ENCODE peak calls at places on chromosomes 2 and 18, in ten cellular contexts. One of them, this sample, is unnamed.

GRCh38 chr2:240514631-240515030 is 43.2 kb downstream of the ANKMY1 start:
- DNase-seq in fibroblast of pulmonary artery: no peak
- DNase-seq in AG04450: no peak
- DNase-seq in epithelial cell of esophagus: peak
- DNase-seq in neural progenitor cell: no peak
- DNase-seq in astrocyte of the spinal cord: no peak
- DNase-seq in fibroblast of lung: no peak
- DNase-seq in AG10803: no peak
- DNase-seq in B cell: no peak
- DNase-seq in GM10248: no peak
- DNase-seq in this sample: peak

GRCh38 chr2:73156539-73157124 is 43.9 kb upstream of the RAB11FIP5 start:
- DNase-seq in fibroblast of lung: peak
- DNase-seq in GM10248: peak
- DNase-seq in AG04450: no peak
- DNase-seq in B cell: no peak
- DNase-seq in fibroblast of pulmonary artery: peak
- DNase-seq in astrocyte of the spinal cord: peak
- DNase-seq in neural progenitor cell: peak
- DNase-seq in AG10803: peak
- DNase-seq in epithelial cell of esophagus: peak
- DNase-seq in this sample: peak

GRCh38 chr2:102735431-102736130 is 26.2 kb upstream of the TMEM182 start:
- DNase-seq in epithelial cell of esophagus: peak
- DNase-seq in B cell: no peak
- DNase-seq in GM10248: no peak
- DNase-seq in neural progenitor cell: peak
- DNase-seq in astrocyte of the spinal cord: peak
- DNase-seq in fibroblast of pulmonary artery: peak
- DNase-seq in fibroblast of lung: peak
- DNase-seq in AG10803: no peak
- DNase-seq in AG04450: no peak
- DNase-seq in this sample: peak

GRCh38 chr2:217258170-217258569 is 398.3 kb upstream of the TNP1 start:
- DNase-seq in B cell: no peak
- DNase-seq in epithelial cell of esophagus: peak
- DNase-seq in fibroblast of lung: no peak
- DNase-seq in astrocyte of the spinal cord: no peak
- DNase-seq in neural progenitor cell: no peak
- DNase-seq in fibroblast of pulmonary artery: no peak
- DNase-seq in GM10248: no peak
- DNase-seq in AG04450: no peak
- DNase-seq in AG10803: no peak
- DNase-seq in this sample: no peak

GRCh38 chr2:10300997-10301945 is 1.4 kb upstream of the HPCAL1 start:
- DNase-seq in neural progenitor cell: no peak
- DNase-seq in astrocyte of the spinal cord: no peak
- DNase-seq in AG04450: no peak
- DNase-seq in GM10248: no peak
- DNase-seq in epithelial cell of esophagus: no peak
- DNase-seq in B cell: no peak
- DNase-seq in fibroblast of lung: no peak
- DNase-seq in AG10803: no peak
- DNase-seq in fibroblast of pulmonary artery: no peak
- DNase-seq in this sample: no peak

GRCh38 chr18:48805826-48806535 is 144.8 kb downstream of the SMAD7 start:
- DNase-seq in B cell: no peak
- DNase-seq in epithelial cell of esophagus: no peak
- DNase-seq in fibroblast of lung: no peak
- DNase-seq in fibroblast of pulmonary artery: no peak
- DNase-seq in GM10248: no peak
- DNase-seq in astrocyte of the spinal cord: no peak
- DNase-seq in AG04450: no peak
- DNase-seq in AG10803: no peak
- DNase-seq in neural progenitor cell: no peak
- DNase-seq in this sample: no peak

GRCh38 chr2:238963164-238963969 is 115.5 kb downstream of the TWIST2 start:
- DNase-seq in fibroblast of lung: peak
- DNase-seq in GM10248: no peak
- DNase-seq in neural progenitor cell: peak
- DNase-seq in AG04450: no peak
- DNase-seq in epithelial cell of esophagus: no peak
- DNase-seq in fibroblast of pulmonary artery: peak
- DNase-seq in B cell: no peak
- DNase-seq in astrocyte of the spinal cord: peak
- DNase-seq in AG10803: peak
- DNase-seq in this sample: no peak

GRCh38 chr2:181178823-181179412 is 198.5 kb downstream of the UBE2E3 start:
- DNase-seq in GM10248: no peak
- DNase-seq in astrocyte of the spinal cord: no peak
- DNase-seq in B cell: peak
- DNase-seq in epithelial cell of esophagus: no peak
- DNase-seq in fibroblast of lung: no peak
- DNase-seq in AG04450: no peak
- DNase-seq in fibroblast of pulmonary artery: no peak
- DNase-seq in AG10803: no peak
- DNase-seq in neural progenitor cell: peak
- DNase-seq in this sample: peak

GRCh38 chr2:215434447-215435260 is 1.2 kb downstream of the FN1 start:
- DNase-seq in astrocyte of the spinal cord: peak
- DNase-seq in fibroblast of lung: no peak
- DNase-seq in GM10248: no peak
- DNase-seq in fibroblast of pulmonary artery: peak
- DNase-seq in AG04450: no peak
- DNase-seq in neural progenitor cell: no peak
- DNase-seq in AG10803: peak
- DNase-seq in epithelial cell of esophagus: no peak
- DNase-seq in B cell: no peak
- DNase-seq in this sample: no peak

GRCh38 chr2:138219961-138220360 is 255.7 kb downstream of the HNMT start:
- DNase-seq in AG10803: no peak
- DNase-seq in B cell: no peak
- DNase-seq in GM10248: no peak
- DNase-seq in AG04450: no peak
- DNase-seq in fibroblast of lung: no peak
- DNase-seq in astrocyte of the spinal cord: no peak
- DNase-seq in neural progenitor cell: no peak
- DNase-seq in epithelial cell of esophagus: no peak
- DNase-seq in fibroblast of pulmonary artery: no peak
- DNase-seq in this sample: no peak

GRCh38 chr2:9418746-9419145 is 4.6 kb downstream of the ITGB1BP1 start:
- DNase-seq in fibroblast of lung: no peak
- DNase-seq in epithelial cell of esophagus: no peak
- DNase-seq in AG10803: no peak
- DNase-seq in astrocyte of the spinal cord: no peak
- DNase-seq in neural progenitor cell: no peak
- DNase-seq in AG04450: no peak
- DNase-seq in GM10248: no peak
- DNase-seq in fibroblast of pulmonary artery: no peak
- DNase-seq in B cell: no peak
- DNase-seq in this sample: no peak

GRCh38 chr2:186551323-186552050 is 38.4 kb upstream of the ITGAV start:
- DNase-seq in astrocyte of the spinal cord: peak
- DNase-seq in fibroblast of lung: peak
- DNase-seq in AG10803: peak
- DNase-seq in GM10248: no peak
- DNase-seq in B cell: no peak
- DNase-seq in epithelial cell of esophagus: no peak
- DNase-seq in AG04450: no peak
- DNase-seq in fibroblast of pulmonary artery: peak
- DNase-seq in neural progenitor cell: no peak
- DNase-seq in this sample: no peak

GRCh38 chr2:181165199-181165868 is 184.9 kb downstream of the UBE2E3 start:
- DNase-seq in neural progenitor cell: no peak
- DNase-seq in AG10803: no peak
- DNase-seq in GM10248: no peak
- DNase-seq in B cell: peak
- DNase-seq in fibroblast of pulmonary artery: no peak
- DNase-seq in AG04450: no peak
- DNase-seq in fibroblast of lung: no peak
- DNase-seq in astrocyte of the spinal cord: no peak
- DNase-seq in epithelial cell of esophagus: no peak
- DNase-seq in this sample: no peak

GRCh38 chr2:54074636-54075341 is 40.6 kb upstream of the ACYP2 start:
- DNase-seq in fibroblast of pulmonary artery: no peak
- DNase-seq in B cell: no peak
- DNase-seq in epithelial cell of esophagus: peak
- DNase-seq in fibroblast of lung: peak
- DNase-seq in neural progenitor cell: no peak
- DNase-seq in GM10248: no peak
- DNase-seq in AG04450: no peak
- DNase-seq in astrocyte of the spinal cord: peak
- DNase-seq in AG10803: no peak
- DNase-seq in this sample: no peak

GRCh38 chr2:224976629-224977525 is 65.4 kb downstream of the DOCK10 start:
- DNase-seq in GM10248: no peak
- DNase-seq in fibroblast of lung: no peak
- DNase-seq in B cell: no peak
- DNase-seq in astrocyte of the spinal cord: no peak
- DNase-seq in AG04450: no peak
- DNase-seq in epithelial cell of esophagus: no peak
- DNase-seq in neural progenitor cell: no peak
- DNase-seq in AG10803: no peak
- DNase-seq in fibroblast of pulmonary artery: no peak
- DNase-seq in this sample: no peak

GRCh38 chr18:22822024-22822423 is 111.1 kb upstream of the RBBP8 start:
- DNase-seq in B cell: no peak
- DNase-seq in AG10803: peak
- DNase-seq in neural progenitor cell: peak
- DNase-seq in fibroblast of pulmonary artery: peak
- DNase-seq in AG04450: no peak
- DNase-seq in fibroblast of lung: peak
- DNase-seq in astrocyte of the spinal cord: peak
- DNase-seq in epithelial cell of esophagus: peak
- DNase-seq in GM10248: no peak
- DNase-seq in this sample: peak

GRCh38 chr2:33354981-33355380 is 121.5 kb upstream of the RASGRP3 start:
- DNase-seq in B cell: no peak
- DNase-seq in astrocyte of the spinal cord: peak
- DNase-seq in fibroblast of pulmonary artery: peak
- DNase-seq in epithelial cell of esophagus: peak
- DNase-seq in GM10248: no peak
- DNase-seq in neural progenitor cell: no peak
- DNase-seq in AG04450: no peak
- DNase-seq in AG10803: peak
- DNase-seq in fibroblast of lung: peak
- DNase-seq in this sample: no peak

GRCh38 chr2:123157016-123157415 is 868.1 kb upstream of the CNTNAP5 start:
- DNase-seq in neural progenitor cell: no peak
- DNase-seq in AG10803: no peak
- DNase-seq in astrocyte of the spinal cord: no peak
- DNase-seq in epithelial cell of esophagus: no peak
- DNase-seq in fibroblast of lung: no peak
- DNase-seq in GM10248: no peak
- DNase-seq in fibroblast of pulmonary artery: no peak
- DNase-seq in AG04450: no peak
- DNase-seq in B cell: no peak
- DNase-seq in this sample: no peak

GRCh38 chr2:65070172-65070830 is 14.1 kb downstream of the CEP68 start:
- DNase-seq in GM10248: no peak
- DNase-seq in AG04450: no peak
- DNase-seq in fibroblast of pulmonary artery: peak
- DNase-seq in neural progenitor cell: no peak
- DNase-seq in fibroblast of lung: peak
- DNase-seq in B cell: no peak
- DNase-seq in epithelial cell of esophagus: peak
- DNase-seq in astrocyte of the spinal cord: peak
- DNase-seq in AG10803: peak
- DNase-seq in this sample: peak
- TF ChIP-seq CTCF in GM10248: no peak
- TF ChIP-seq CTCF in AG04450: peak
- TF ChIP-seq CTCF in fibroblast of pulmonary artery: peak
- TF ChIP-seq CTCF in neural progenitor cell: no peak
- TF ChIP-seq CTCF in fibroblast of lung: peak
- TF ChIP-seq CTCF in B cell: no peak
- TF ChIP-seq CTCF in epithelial cell of esophagus: no peak
- TF ChIP-seq CTCF in astrocyte of the spinal cord: peak
- TF ChIP-seq CTCF in AG10803: peak
- TF ChIP-seq CTCF in this sample: no peak

GRCh38 chr2:230664844-230665243 is 47.8 kb upstream of the CAB39 start:
- DNase-seq in B cell: no peak
- DNase-seq in epithelial cell of esophagus: no peak
- DNase-seq in AG10803: no peak
- DNase-seq in astrocyte of the spinal cord: no peak
- DNase-seq in GM10248: no peak
- DNase-seq in neural progenitor cell: no peak
- DNase-seq in AG04450: no peak
- DNase-seq in fibroblast of pulmonary artery: no peak
- DNase-seq in fibroblast of lung: no peak
- DNase-seq in this sample: no peak
- TF ChIP-seq CTCF in B cell: no peak
- TF ChIP-seq CTCF in epithelial cell of esophagus: no peak
- TF ChIP-seq CTCF in AG10803: no peak
- TF ChIP-seq CTCF in astrocyte of the spinal cord: no peak
- TF ChIP-seq CTCF in GM10248: no peak
- TF ChIP-seq CTCF in neural progenitor cell: no peak
- TF ChIP-seq CTCF in AG04450: no peak
- TF ChIP-seq CTCF in fibroblast of pulmonary artery: no peak
- TF ChIP-seq CTCF in fibroblast of lung: no peak
- TF ChIP-seq CTCF in this sample: no peak

GRCh38 chr2:241598487-241598886 is 38.5 kb downstream of the THAP4 start:
- DNase-seq in GM10248: no peak
- DNase-seq in B cell: no peak
- DNase-seq in epithelial cell of esophagus: peak
- DNase-seq in fibroblast of lung: no peak
- DNase-seq in astrocyte of the spinal cord: no peak
- DNase-seq in fibroblast of pulmonary artery: peak
- DNase-seq in neural progenitor cell: peak
- DNase-seq in AG04450: no peak
- DNase-seq in AG10803: no peak
- DNase-seq in this sample: peak
- TF ChIP-seq CTCF in GM10248: peak
- TF ChIP-seq CTCF in B cell: no peak
- TF ChIP-seq CTCF in epithelial cell of esophagus: peak
- TF ChIP-seq CTCF in fibroblast of lung: peak
- TF ChIP-seq CTCF in astrocyte of the spinal cord: peak
- TF ChIP-seq CTCF in fibroblast of pulmonary artery: peak
- TF ChIP-seq CTCF in neural progenitor cell: peak
- TF ChIP-seq CTCF in AG04450: peak
- TF ChIP-seq CTCF in AG10803: no peak
- TF ChIP-seq CTCF in this sample: no peak

GRCh38 chr2:233063269-233063975 is 3.3 kb downstream of the INPP5D start:
- DNase-seq in AG10803: no peak
- DNase-seq in astrocyte of the spinal cord: no peak
- DNase-seq in epithelial cell of esophagus: no peak
- DNase-seq in neural progenitor cell: peak
- DNase-seq in fibroblast of pulmonary artery: no peak
- DNase-seq in fibroblast of lung: no peak
- DNase-seq in GM10248: peak
- DNase-seq in AG04450: no peak
- DNase-seq in B cell: peak
- DNase-seq in this sample: no peak
- TF ChIP-seq CTCF in AG10803: no peak
- TF ChIP-seq CTCF in astrocyte of the spinal cord: peak
- TF ChIP-seq CTCF in epithelial cell of esophagus: no peak
- TF ChIP-seq CTCF in neural progenitor cell: peak
- TF ChIP-seq CTCF in fibroblast of pulmonary artery: no peak
- TF ChIP-seq CTCF in fibroblast of lung: no peak
- TF ChIP-seq CTCF in GM10248: peak
- TF ChIP-seq CTCF in AG04450: peak
- TF ChIP-seq CTCF in B cell: no peak
- TF ChIP-seq CTCF in this sample: peak